ENCODE peak calls at places on chromosome 12, in four cellular contexts. X is NCI-H1417, H is NCI-H345, N is mammary epithelial cell. Z is an unnamed sample.

GRCh38 chr12:12734561-12735071 is 17.4 kb downstream of the CDKN1B start:
- DNase-seq in H (no peak), X (no peak), N (no peak), Z (no peak)

GRCh38 chr12:120563495-120563894 is 17.7 kb downstream of the POP5 start:
- DNase-seq in N (no peak), X (no peak), H (no peak), Z (no peak)

GRCh38 chr12:34400986-34401658 is 378.8 kb downstream of the ALG10 start:
- DNase-seq in N (no peak), H (no peak), X (no peak), Z (peak; percentile 14)

GRCh38 chr12:2027379-2027778 is 23.1 kb upstream of the DCP1B start:
- DNase-seq in X (no peak), H (no peak), N (no peak), Z (no peak)

GRCh38 chr12:51887476-51888315 is at the start of gene ANKRD33:
- DNase-seq in N (no peak), X (no peak), H (no peak), Z (no peak)

GRCh38 chr12:32535260-32535999 is 136.1 kb downstream of the FGD4 start:
- DNase-seq in N (peak; percentile 51), H (peak; percentile 85), X (peak; percentile 76), Z (peak; percentile 81)

GRCh38 chr12:6180300-6181051 is 19.7 kb upstream of the CD9 start:
- DNase-seq in N (peak; percentile 51), H (no peak), X (no peak), Z (peak; percentile 63)

GRCh38 chr12:124593176-124593575 is 25.8 kb upstream of the NCOR2 start:
- DNase-seq in H (no peak), X (no peak), N (no peak), Z (no peak)

GRCh38 chr12:76080729-76081415 is 3.6 kb downstream of the NAP1L1 start:
- DNase-seq in H (no peak), X (peak; percentile 68), N (no peak), Z (no peak)

GRCh38 chr12:3646561-3647241 is 106.2 kb downstream of the CRACR2A start:
- DNase-seq in N (peak; percentile 29), H (no peak), X (no peak), Z (no peak)

GRCh38 chr12:61808856-61809255 is 451.3 kb upstream of the USP15 start:
- DNase-seq in N (peak; percentile 30), H (no peak), X (no peak), Z (no peak)

GRCh38 chr12:89384050-89384749 is 31.9 kb upstream of the DUSP6 start:
- DNase-seq in X (no peak), N (peak; percentile 84), H (peak; percentile 26), Z (peak; percentile 42)

GRCh38 chr12:124321040-124321481 is 26.2 kb downstream of the RFLNA start:
- DNase-seq in X (peak; percentile 57), N (peak; percentile 48), H (peak; percentile 47), Z (peak; percentile 61)

GRCh38 chr12:6426882-6427671 is 17.7 kb upstream of the CD27 start:
- DNase-seq in N (no peak), X (no peak), H (no peak), Z (no peak)

GRCh38 chr12:20415013-20415412 is 46.7 kb downstream of the PDE3A start:
- DNase-seq in N (no peak), H (no peak), X (no peak), Z (no peak)

GRCh38 chr12:111102062-111102735 is 181.8 kb upstream of the MYL2 start:
- DNase-seq in H (peak; percentile 61), X (no peak), N (peak; percentile 74), Z (no peak)

GRCh38 chr12:113762155-113762848 is 203.8 kb downstream of the RBM19 start:
- DNase-seq in X (no peak), H (no peak), N (no peak), Z (no peak)

GRCh38 chr12:57368349-57369095 is 62.3 kb downstream of the R3HDM2 start:
- DNase-seq in H (no peak), X (no peak), N (no peak), Z (no peak)

GRCh38 chr12:113228394-113229028 is 7.2 kb downstream of the TPCN1 start:
- DNase-seq in N (peak; percentile 17), H (no peak), X (no peak), Z (no peak)

GRCh38 chr12:80400591-80400991 is 43.4 kb upstream of the PTPRQ start:
- DNase-seq in H (no peak), N (no peak), X (no peak), Z (no peak)

GRCh38 chr12:132625731-132626430 is 7.3 kb downstream of the P2RX2 start:
- DNase-seq in H (no peak), X (no peak), N (no peak), Z (no peak)

GRCh38 chr12:11920231-11920630 is 150.5 kb upstream of the BCL2L14 start:
- DNase-seq in N (no peak), H (no peak), X (no peak), Z (no peak)

GRCh38 chr12:49974677-49975369 is 2.1 kb downstream of the AQP6 start:
- DNase-seq in X (no peak), H (no peak), N (no peak), Z (no peak)

GRCh38 chr12:95970905-95971304 is 25.2 kb downstream of the HAL start:
- DNase-seq in H (no peak), X (no peak), N (peak; percentile 51), Z (no peak)

GRCh38 chr12:51699219-51699618 is 108.2 kb downstream of the SCN8A start:
- DNase-seq in H (no peak), N (no peak), X (no peak), Z (no peak)

GRCh38 chr12:95446511-95446910 is 27.4 kb upstream of the METAP2 start:
- DNase-seq in N (no peak), X (no peak), H (no peak), Z (no peak)

GRCh38 chr12:11650697-11651281 is 1.3 kb downstream of the ETV6 start:
- DNase-seq in H (peak; percentile 58), N (peak; percentile 60), X (peak; percentile 11), Z (no peak)

GRCh38 chr12:93015970-93016751 is 87.1 kb upstream of the EEA1 start:
- DNase-seq in N (peak; percentile 32), X (no peak), H (no peak), Z (no peak)

GRCh38 chr12:356276-356988 is 32.7 kb downstream of the KDM5A start:
- DNase-seq in N (peak; percentile 36), X (no peak), H (no peak), Z (no peak)

GRCh38 chr12:11795910-11796459 is 146.5 kb downstream of the ETV6 start:
- DNase-seq in X (no peak), N (peak; percentile 93), H (no peak), Z (no peak)

GRCh38 chr12:131123817-131124216 is 170.1 kb downstream of the ADGRD1 start:
- DNase-seq in X (no peak), H (no peak), N (no peak), Z (no peak)

GRCh38 chr12:128266559-128267245 is at the start of gene TMEM132C:
- DNase-seq in N (no peak), X (no peak), H (no peak), Z (no peak)

GRCh38 chr12:1419849-1420371 is 174.5 kb downstream of the FBXL14 start:
- DNase-seq in X (no peak), H (no peak), N (no peak), Z (no peak)

GRCh38 chr12:62215506-62215905 is 44.7 kb upstream of the USP15 start:
- DNase-seq in H (no peak), N (peak; percentile 49), X (no peak), Z (no peak)

GRCh38 chr12:38638401-38638800 is 267.0 kb downstream of the CPNE8 start:
- DNase-seq in N (no peak), H (no peak), X (no peak), Z (peak; percentile 33)